ENCODE peak calls at places on chromosomes 3 and 15, in four cellular contexts. K, C, N and L are unnamed samples.

GRCh38 chr3:127095774-127096173 is 97.2 kb upstream of the PRR23E start:
- DNase-seq in N (no peak), C (no peak), K (no peak), L (no peak)

GRCh38 chr15:75369897-75370581 is 1.6 kb upstream of the MAN2C1 start:
- DNase-seq in N (no peak), K (no peak), C (no peak), L (no peak)

GRCh38 chr3:52019352-52020080 is 23.8 kb upstream of the RPL29 start:
- DNase-seq in K (peak), N (no peak), C (no peak), L (no peak)

GRCh38 chr15:90174140-90174891 is 26.8 kb upstream of the SEMA4B start:
- DNase-seq in K (peak), C (no peak), N (peak), L (no peak)

GRCh38 chr15:66287461-66288055 is 5.8 kb upstream of the DIS3L start:
- DNase-seq in N (no peak), C (peak), K (no peak), L (no peak)

GRCh38 chr3:43753743-43754142 is 63.0 kb downstream of the ABHD5 start:
- DNase-seq in K (no peak), N (no peak), C (peak), L (no peak)

GRCh38 chr15:88258021-88258641 is 1.6 kb upstream of the NTRK3 start:
- DNase-seq in C (no peak), K (no peak), N (no peak), L (no peak)

GRCh38 chr15:63970723-63971426 is 75.4 kb downstream of the DAPK2 start:
- DNase-seq in C (no peak), K (no peak), N (no peak), L (no peak)

GRCh38 chr3:50194903-50195500 is 3.6 kb downstream of the GNAT1 start:
- DNase-seq in C (no peak), N (no peak), K (no peak), L (no peak)

GRCh38 chr3:188037965-188038581 is 115.9 kb upstream of the LPP start:
- DNase-seq in C (peak), N (peak), K (no peak), L (no peak)

GRCh38 chr15:75036269-75036668 is 12.9 kb downstream of the PPCDC start:
- DNase-seq in N (peak), C (peak), K (no peak), L (no peak)

GRCh38 chr15:50137330-50137761 is 18.3 kb upstream of the ATP8B4 start:
- DNase-seq in N (no peak), C (peak), K (no peak), L (no peak)

GRCh38 chr15:27499191-27499590 is 528.2 kb downstream of the GABRG3 start:
- DNase-seq in C (no peak), K (no peak), N (no peak), L (no peak)

GRCh38 chr3:132652640-132653270 is 6.9 kb downstream of the ACAD11 start:
- DNase-seq in C (no peak), N (no peak), K (no peak), L (peak)

GRCh38 chr15:66615175-66615495 is 49.3 kb upstream of the LCTL start:
- DNase-seq in K (no peak), N (no peak), C (no peak), L (no peak)

GRCh38 chr15:91426412-91426811 is 326.4 kb downstream of the SV2B start:
- DNase-seq in N (no peak), K (no peak), C (peak), L (no peak)

GRCh38 chr15:91047545-91048199 is 25.3 kb upstream of the VPS33B start:
- DNase-seq in C (no peak), N (no peak), K (no peak), L (peak)

GRCh38 chr3:151969026-151969658 is 95.7 kb downstream of the SUCNR1 start:
- DNase-seq in C (no peak), N (no peak), K (no peak), L (no peak)

GRCh38 chr3:113912551-113913246 is 35.1 kb upstream of the ZDHHC23 start:
- DNase-seq in K (no peak), C (peak), N (peak), L (peak)

GRCh38 chr3:61570813-61571212 is 9.4 kb downstream of the PTPRG start:
- DNase-seq in K (no peak), N (peak), C (no peak), L (no peak)

DNA sequence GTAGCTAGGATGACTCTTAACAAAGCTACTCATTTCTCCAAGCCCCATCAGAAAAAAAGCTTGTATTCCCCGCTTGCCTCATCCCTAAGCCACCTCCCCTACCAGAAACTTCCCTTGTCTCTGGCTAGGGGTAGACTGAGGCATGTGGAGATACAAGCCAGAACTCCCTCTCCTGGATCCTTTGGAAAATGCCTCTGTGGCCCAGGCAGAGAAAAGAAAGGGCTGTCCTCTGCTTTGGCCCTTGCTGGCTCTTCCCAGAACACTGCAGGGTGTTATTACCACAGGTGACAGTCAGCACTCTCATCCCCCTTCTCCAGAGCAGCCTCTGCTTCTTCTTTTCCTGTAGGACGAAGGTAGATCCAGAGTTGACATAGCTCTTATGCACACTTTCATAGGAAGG is 15.2 kb downstream of the RMDN3 start:
- DNase-seq in C (no peak), N (no peak), K (no peak), L (no peak)
- TF ChIP-seq CTCF in C (no peak), N (no peak), K (no peak), L (no peak)

GRCh38 chr3:68211637-68212036 is 557.2 kb upstream of the SUCLG2 start:
- DNase-seq in N (no peak), C (no peak), K (no peak), L (no peak)
- H3K4me3 ChIP-seq in N (no peak), C (no peak), K (no peak), L (no peak)

DNA sequence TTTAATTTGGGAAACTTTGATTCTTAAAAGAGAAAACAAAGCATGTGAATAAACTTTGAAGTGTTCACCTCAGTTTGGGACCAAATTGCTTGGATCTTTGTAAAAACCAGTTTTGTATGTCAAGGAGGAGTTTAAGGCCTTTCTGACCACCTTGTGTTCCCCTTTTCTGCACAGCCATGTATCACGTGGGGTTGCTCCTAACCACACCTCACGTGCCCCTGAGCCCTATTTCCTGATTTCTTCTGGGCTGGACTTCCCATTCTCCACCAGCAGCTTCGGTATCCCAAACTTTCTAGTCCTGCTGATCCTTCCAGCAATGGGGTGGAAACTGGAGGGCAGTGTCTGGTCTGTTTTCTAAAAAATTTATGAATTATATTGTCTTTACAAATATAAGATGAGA is 76.4 kb upstream of the STT3B start:
- DNase-seq in N (no peak), K (no peak), C (no peak), L (no peak)
- TF ChIP-seq CTCF in N (no peak), K (no peak), C (no peak), L (no peak)

GRCh38 chr3:183526838-183527420 is 28.6 kb downstream of the KLHL6 start:
- DNase-seq in K (no peak), C (no peak), N (no peak), L (no peak)
- H3K4me3 ChIP-seq in K (no peak), C (no peak), N (no peak), L (no peak)

GRCh38 chr3:131033480-131034080 is 6.9 kb downstream of the NEK11 start:
- DNase-seq in N (no peak), C (peak), K (no peak), L (peak)
- TF ChIP-seq CTCF in N (peak), C (peak), K (peak), L (peak)

DNA sequence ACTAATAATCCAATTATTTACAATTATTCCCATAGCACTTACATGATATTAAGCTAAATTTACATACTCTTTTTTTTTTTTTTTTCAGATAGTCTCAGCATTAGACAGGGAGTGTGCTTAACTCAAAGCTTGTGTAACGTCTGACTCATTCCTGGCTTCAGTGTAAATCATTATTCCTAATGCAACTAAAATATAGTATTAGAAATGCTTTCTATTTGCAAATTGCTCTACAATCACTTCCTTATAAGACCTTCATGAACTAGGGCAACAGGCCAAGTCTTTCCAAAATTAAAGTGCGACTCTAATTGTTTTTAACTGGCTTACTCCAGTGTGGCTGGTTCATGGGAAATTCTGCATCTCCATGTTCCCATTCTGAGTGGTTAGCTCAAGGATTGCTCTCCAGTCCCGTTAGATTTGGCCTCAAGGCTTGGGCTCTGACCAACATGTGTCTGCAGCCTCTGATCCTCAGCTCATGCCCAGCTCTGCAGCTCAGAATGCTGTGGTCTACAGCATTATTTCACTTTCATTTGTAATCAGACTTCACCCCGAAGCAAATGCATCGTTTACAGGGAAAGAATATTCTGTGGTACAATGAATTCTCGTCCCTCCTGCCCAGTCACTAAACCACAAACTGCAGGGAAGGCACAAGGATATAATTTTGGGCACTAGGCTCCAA is 103.7 kb downstream of the FBN1 start:
- DNase-seq in C (peak), K (no peak), N (no peak), L (peak)
- H3K4me3 ChIP-seq in C (no peak), K (peak), N (no peak), L (peak)

DNA sequence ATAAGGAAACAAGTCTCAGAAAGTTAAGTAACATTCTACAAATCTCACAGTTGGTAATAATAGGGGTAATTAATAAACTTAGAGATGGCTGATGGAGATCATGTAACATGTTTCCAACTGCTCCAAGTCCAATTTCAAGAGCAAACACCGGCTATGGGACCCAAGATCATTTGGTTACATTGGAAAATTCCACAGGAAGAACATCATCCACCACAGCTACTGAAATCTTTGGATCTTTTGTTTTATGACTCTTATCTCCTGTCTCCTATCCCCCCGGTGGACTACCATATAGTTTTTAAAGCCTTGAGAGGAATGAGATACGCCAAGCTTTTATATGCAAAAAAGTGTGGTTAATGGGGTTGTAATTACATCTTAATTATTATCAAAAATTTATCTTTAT is 216.1 kb downstream of the WNT5A start:
- DNase-seq in K (no peak), C (no peak), N (no peak), L (no peak)
- TF ChIP-seq CTCF in K (no peak), C (no peak), N (no peak), L (no peak)

DNA sequence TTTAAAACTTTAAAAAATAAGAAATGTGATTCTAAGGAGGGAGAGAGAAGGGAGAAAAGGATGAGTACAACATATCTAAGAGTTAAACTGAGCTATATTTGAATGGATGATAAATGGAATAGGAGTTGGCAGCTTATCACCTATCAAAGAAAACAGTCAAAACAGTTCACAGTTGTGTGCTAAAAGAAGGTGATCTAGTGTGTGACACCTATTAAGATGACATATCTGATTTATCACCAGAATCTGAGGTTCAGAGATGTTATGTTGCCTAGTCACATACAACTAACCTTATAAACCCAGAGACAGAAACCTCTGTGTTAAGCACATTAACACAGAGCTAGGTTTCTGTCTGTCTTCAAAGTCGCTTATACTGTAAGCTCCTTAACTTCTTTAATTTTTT is 3.0 kb downstream of the ATP13A3 start:
- DNase-seq in C (no peak), N (no peak), K (no peak), L (no peak)
- H3K4me3 ChIP-seq in C (no peak), N (no peak), K (no peak), L (no peak)

DNA sequence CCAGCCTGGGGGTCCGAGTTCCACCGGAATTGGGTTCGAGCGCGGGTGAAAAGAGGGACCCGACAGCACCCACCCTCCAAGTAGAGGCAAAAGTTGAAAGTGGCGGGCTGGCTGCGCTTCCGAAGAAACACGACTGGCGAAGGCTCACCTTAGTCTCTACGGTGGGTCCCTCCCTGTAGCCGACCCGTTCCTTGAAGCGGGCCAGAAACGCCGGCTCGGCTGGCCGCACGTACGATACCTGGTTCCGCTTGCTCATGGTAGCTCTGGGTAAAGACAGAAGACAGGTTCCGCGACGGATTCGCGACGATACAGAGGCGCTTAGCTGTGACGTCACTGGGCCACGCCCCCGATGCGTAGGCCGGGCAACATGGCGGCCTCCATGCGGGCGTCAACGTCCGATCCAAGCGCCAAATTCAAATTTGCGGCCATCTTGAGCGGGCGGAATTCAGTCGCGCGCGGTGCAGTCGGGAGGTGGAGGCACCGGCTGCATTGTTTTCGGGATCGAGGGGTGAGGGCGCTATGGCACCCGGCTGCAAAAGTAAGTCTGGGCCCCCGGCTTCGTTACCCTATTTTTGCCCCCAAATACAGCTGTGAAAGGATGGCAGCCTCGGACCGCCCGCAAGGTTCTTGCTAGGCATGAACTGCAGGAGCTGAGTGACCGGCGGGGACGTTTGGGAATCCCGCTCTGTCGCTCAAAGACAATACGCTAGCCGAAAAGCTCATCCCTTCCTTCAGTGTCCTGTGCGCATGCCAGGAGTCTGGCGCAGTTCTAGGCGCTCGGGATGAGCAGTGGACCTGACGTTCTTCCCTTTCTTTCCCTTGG is at the start of the genes KIAA1143 and KIF15:
- DNase-seq in C (peak), N (peak), K (peak), L (peak)
- TF ChIP-seq CTCF in C (no peak), N (no peak), K (no peak), L (no peak)

DNA sequence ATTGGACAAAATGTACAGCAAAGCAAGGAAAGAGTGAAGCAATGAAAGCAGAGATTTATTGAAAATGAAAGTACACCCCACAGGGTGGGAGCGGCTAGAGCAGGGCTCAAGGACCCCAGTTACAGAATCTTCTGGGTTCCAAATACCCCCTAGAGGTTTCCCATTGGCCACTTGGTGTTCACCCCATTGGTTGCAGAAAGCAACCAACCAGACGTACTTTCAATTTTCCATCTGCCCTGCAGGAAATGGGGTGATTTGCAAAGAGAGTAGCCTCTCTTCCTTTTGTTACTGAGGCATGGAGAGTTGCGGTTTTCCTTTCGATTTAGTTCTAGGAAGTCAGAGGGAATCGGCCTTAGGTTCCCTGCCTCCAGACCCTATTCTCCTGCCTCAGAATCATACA is 2.4 kb downstream of the PML start:
- DNase-seq in K (no peak), N (no peak), C (no peak), L (no peak)
- H3K4me3 ChIP-seq in K (peak), N (peak), C (peak), L (peak)